ENCODE peak calls at places on chromosomes 6 and 20, in five cellular contexts. X is MG63, E is cardiac fibroblast, M is tibial nerve, H is SJSA1. S is an unnamed sample.

GRCh38 chr20:51326241-51326819 is 216.2 kb downstream of the NFATC2 start:
- DNase-seq in X (no peak), E (peak), M (no peak), H (no peak), S (no peak)

GRCh38 chr6:43914272-43915147 is 144.5 kb downstream of the VEGFA start:
- DNase-seq in X (no peak), E (no peak), M (no peak), H (no peak), S (no peak)

GRCh38 chr6:33738879-33739278 is 7.8 kb downstream of the IP6K3 start:
- DNase-seq in X (no peak), E (no peak), M (no peak), H (no peak), S (no peak)

GRCh38 chr6:158605266-158605878 is 39.2 kb downstream of the DYNLT1 start:
- DNase-seq in X (peak), E (peak), M (peak), H (peak), S (peak)

GRCh38 chr6:53429401-53429800 is 80.7 kb upstream of the ELOVL5 start:
- DNase-seq in X (no peak), E (no peak), M (no peak), H (no peak), S (no peak)

GRCh38 chr6:56938634-56939294 is 16.1 kb upstream of the BEND6 start:
- DNase-seq in X (peak), E (peak), M (no peak), H (peak), S (peak)

GRCh38 chr20:35199696-35200095 is 26.8 kb upstream of the MMP24 start:
- DNase-seq in X (no peak), E (no peak), M (no peak), H (peak), S (no peak)

GRCh38 chr20:37600486-37600885 is 72.8 kb upstream of the BLCAP start:
- DNase-seq in X (no peak), E (no peak), M (no peak), H (no peak), S (no peak)

GRCh38 chr6:32153252-32153834 is 598 bp upstream of the PPT2 start:
- DNase-seq in X (no peak), E (no peak), M (no peak), H (no peak), S (no peak)

GRCh38 chr6:474454-475185 is 83.1 kb downstream of the IRF4 start:
- DNase-seq in X (peak), E (no peak), M (no peak), H (peak), S (no peak)

GRCh38 chr20:14544688-14545087 is 207.3 kb upstream of the FLRT3 start:
- DNase-seq in X (no peak), E (no peak), M (no peak), H (no peak), S (no peak)

GRCh38 chr6:53290547-53291510 is 57.9 kb downstream of the ELOVL5 start:
- DNase-seq in X (no peak), E (no peak), M (no peak), H (no peak), S (no peak)

GRCh38 chr20:10316582-10316981 is 98.0 kb downstream of the SNAP25 start:
- DNase-seq in X (peak), E (no peak), M (no peak), H (no peak), S (no peak)

GRCh38 chr6:153001767-153002612 is 519 bp downstream of the MTRF1L start:
- DNase-seq in X (no peak), E (peak), M (no peak), H (no peak), S (peak)

GRCh38 chr6:90219168-90219985 is 77.3 kb downstream of the BACH2 start:
- DNase-seq in X (peak), E (peak), M (no peak), H (peak), S (no peak)

GRCh38 chr20:38779247-38780097 is 26.0 kb upstream of the PPP1R16B start:
- DNase-seq in X (no peak), E (no peak), M (no peak), H (no peak), S (no peak)

GRCh38 chr6:46378161-46378881 is 112.9 kb downstream of the RCAN2 start:
- DNase-seq in X (no peak), E (no peak), M (no peak), H (no peak), S (no peak)

DNA sequence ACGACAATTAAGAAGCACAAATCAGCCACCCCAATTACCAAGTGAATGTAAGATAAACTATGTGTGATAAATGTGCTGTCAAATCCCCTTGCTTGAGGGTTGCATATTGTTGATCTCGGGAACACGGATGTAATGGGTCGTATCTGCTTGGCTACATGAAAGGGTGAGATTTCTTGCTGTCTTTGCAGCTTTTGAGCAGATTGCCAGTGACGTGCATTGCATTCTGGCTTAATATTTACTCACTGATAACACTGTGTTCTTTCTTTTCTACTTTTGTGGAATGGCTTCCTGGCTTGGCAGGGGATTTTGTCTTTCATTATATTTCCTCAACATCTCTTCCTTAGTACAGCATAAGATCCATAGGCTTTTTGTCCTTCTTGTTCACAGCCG is 10.5 kb upstream of the FAM210B start:
- DNase-seq in X (no peak), E (peak), M (no peak), H (no peak), S (no peak)
- H3K4me3 ChIP-seq in X (no peak), E (no peak), M (no peak), H (no peak), S (no peak)

DNA sequence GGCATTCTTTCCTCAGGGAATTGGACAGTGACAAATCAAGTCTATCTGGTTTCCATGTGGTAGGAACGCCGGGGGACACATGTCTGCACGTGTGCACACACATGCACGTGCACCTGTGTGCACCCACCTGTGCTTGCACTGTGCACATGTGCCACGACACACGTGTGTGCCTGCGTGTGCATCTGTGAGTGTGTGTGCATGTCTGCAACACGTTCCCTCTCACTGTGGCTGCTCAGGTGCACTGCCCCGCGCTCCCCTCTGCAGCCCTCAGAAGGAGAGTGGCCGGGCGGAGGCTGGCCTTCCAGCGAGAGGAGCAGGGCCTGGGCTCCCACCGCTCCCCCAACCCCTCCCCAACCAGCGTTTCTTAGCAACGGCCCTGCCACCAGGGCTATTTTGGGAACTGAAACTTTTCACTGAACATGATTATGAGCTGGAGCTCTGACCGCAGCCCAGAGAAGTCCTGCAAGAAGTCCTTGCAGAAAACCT is 147.8 kb downstream of the PHACTR3 start:
- DNase-seq in X (no peak), E (no peak), M (no peak), H (no peak), S (no peak)
- H3K4me3 ChIP-seq in X (no peak), E (no peak), M (no peak), H (no peak), S (no peak)

GRCh38 chr6:125474061-125474460 is 172.3 kb upstream of the HDDC2 start:
- DNase-seq in X (no peak), E (no peak), M (no peak), H (no peak), S (no peak)
- H3K4me3 ChIP-seq in X (no peak), E (no peak), M (no peak), H (no peak), S (no peak)

GRCh38 chr20:2174067-2174466 is 72.4 kb downstream of the STK35 start:
- DNase-seq in X (no peak), E (no peak), M (no peak), H (no peak), S (no peak)

GRCh38 chr20:2169456-2170088 is 67.9 kb downstream of the STK35 start:
- DNase-seq in X (no peak), E (no peak), M (no peak), H (no peak), S (no peak)

GRCh38 chr20:2171266-2171790 is 69.7 kb downstream of the STK35 start:
- DNase-seq in X (no peak), E (no peak), M (no peak), H (no peak), S (no peak)

GRCh38 chr20:2173186-2173585 is 71.6 kb downstream of the STK35 start:
- DNase-seq in X (no peak), E (no peak), M (no peak), H (no peak), S (no peak)

GRCh38 chr20:2172305-2173175 is 70.9 kb downstream of the STK35 start:
- DNase-seq in X (peak), E (peak), M (peak), H (peak), S (peak)
- H3K4me3 ChIP-seq in X (no peak), E (no peak), M (no peak), H (no peak), S (no peak)

GRCh38 chr20:17947474-17947815 is 21.1 kb downstream of the SNX5 start:
- DNase-seq in X (no peak), E (no peak), M (no peak), H (no peak), S (no peak)
- H3K4me3 ChIP-seq in X (no peak), E (no peak), M (no peak), H (no peak), S (no peak)

DNA sequence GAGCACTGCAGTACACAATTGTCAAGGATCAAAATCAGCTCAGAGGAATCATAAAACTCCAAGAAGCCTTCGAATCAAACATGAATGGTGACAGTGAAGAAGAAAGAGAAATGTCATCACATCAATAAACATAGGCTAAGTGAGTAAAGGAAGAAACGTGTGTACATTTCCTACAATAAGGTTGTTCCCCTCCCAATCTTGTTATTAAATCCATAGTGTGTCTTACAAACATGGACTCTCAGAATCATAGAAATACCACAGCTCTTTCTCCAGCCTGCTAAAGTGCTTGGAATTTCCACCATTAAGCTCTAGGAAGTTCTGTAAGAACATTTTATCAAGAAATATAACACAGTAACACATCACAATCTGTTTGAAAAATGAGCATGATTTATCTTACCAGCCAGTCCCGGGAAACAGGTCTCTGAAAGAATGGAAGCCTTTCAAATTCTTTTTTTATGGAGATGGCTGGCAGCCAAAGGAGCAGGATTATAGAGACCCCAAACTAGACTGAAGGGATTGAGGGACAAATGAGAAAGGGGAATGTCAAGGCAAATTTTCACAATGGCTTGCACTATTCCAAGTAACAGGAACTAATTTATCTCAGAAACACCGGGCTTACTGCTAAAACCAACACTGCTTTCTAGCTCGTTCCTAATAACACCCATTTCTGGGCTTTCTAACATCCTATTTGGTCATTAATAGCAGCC is 4.5 kb upstream of the TNFAIP3 start:
- DNase-seq in X (no peak), E (no peak), M (no peak), H (no peak), S (no peak)
- H3K4me3 ChIP-seq in X (no peak), E (no peak), M (no peak), H (no peak), S (no peak)

GRCh38 chr6:98835149-98836024 is 1.0 kb downstream of the POU3F2 start:
- DNase-seq in X (no peak), E (no peak), M (no peak), H (peak), S (no peak)

GRCh38 chr6:98838027-98838426 is 3.7 kb downstream of the POU3F2 start:
- DNase-seq in X (no peak), E (no peak), M (no peak), H (no peak), S (no peak)

GRCh38 chr6:98836025-98836961 is 1.9 kb downstream of the POU3F2 start:
- DNase-seq in X (no peak), E (no peak), M (no peak), H (peak), S (peak)

GRCh38 chr6:98839788-98840361 is 5.5 kb downstream of the POU3F2 start:
- DNase-seq in X (no peak), E (peak), M (no peak), H (no peak), S (no peak)

GRCh38 chr6:98836962-98837944 is 2.9 kb downstream of the POU3F2 start:
- DNase-seq in X (no peak), E (no peak), M (no peak), H (peak), S (no peak)
- H3K4me3 ChIP-seq in X (no peak), E (no peak), M (peak), H (no peak), S (peak)

DNA sequence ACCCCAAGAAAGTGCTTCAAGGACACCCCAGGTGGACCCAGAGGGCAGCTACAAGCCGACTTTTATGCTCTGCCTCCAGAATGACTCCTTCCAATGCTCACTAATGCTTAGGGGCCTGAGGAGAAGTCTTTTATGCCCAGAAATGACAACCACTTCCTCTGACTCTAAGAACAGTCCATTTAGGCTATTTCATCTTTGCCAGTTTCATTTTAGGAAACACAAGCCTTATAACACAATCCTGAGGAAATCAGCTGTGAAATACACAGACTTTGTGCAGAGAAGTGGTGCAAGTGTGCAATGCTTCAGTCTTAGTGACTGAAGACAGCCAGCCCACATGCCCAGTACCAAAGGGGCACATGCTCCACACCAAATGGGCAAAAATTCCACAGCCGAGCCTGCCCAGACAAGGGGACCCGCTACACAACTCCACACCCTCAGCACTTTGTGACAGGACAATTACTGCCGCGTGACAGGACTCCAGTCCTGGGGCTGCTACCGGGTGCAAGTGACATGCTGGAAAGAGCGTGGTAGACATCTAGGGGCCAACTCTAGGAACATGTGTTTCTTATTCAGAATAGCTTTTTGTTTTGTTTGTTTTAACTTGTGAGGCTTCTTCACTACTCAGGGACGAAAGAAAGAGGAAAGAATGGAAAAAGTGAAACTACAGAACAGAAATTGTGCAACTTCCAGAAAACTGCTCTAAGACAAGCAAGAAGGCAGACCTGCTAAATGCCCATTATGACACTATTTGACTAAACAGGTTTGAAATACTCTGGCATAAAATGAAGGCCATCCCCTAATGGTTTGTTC is 28.2 kb upstream of the PLAGL1 start:
- DNase-seq in X (peak), E (peak), M (no peak), H (peak), S (no peak)
- H3K4me3 ChIP-seq in X (peak), E (no peak), M (peak), H (peak), S (peak)